ENCODE peak calls at places on chromosomes 16 and 17, in four cellular contexts. One of them, this sample, is unnamed.
A peak's percentile ranks its signal among the peaks of the same experiment; 100 is the strongest.

GRCh38 chr16:53266156-53266555 is 168.1 kb upstream of the RBL2 start:
- DNase-seq in SK-N-SH: no peak
- DNase-seq in H1: no peak
- DNase-seq in K562: no peak
- DNase-seq in this sample: no peak

GRCh38 chr17:4329838-4330237 is 36.6 kb downstream of the UBE2G1 start:
- DNase-seq in SK-N-SH: no peak
- DNase-seq in H1: no peak
- DNase-seq in K562: no peak
- DNase-seq in this sample: no peak

GRCh38 chr17:63480826-63481487 is 4.1 kb downstream of the ACE start:
- DNase-seq in SK-N-SH: peak; percentile 75
- DNase-seq in H1: no peak
- DNase-seq in K562: no peak
- DNase-seq in this sample: no peak

GRCh38 chr16:76653390-76654026 is 376.3 kb downstream of the CNTNAP4 start:
- DNase-seq in SK-N-SH: peak; percentile 39
- DNase-seq in H1: no peak
- DNase-seq in K562: peak; percentile 16
- DNase-seq in this sample: no peak

GRCh38 chr16:87391950-87392822 is at the start of gene MAP1LC3B:
- DNase-seq in SK-N-SH: peak; percentile 98
- DNase-seq in H1: peak; percentile 99
- DNase-seq in K562: peak; percentile 92
- DNase-seq in this sample: peak; percentile 97

GRCh38 chr17:29146369-29146972 is 33.7 kb downstream of the MYO18A start:
- DNase-seq in SK-N-SH: no peak
- DNase-seq in H1: no peak
- DNase-seq in K562: no peak
- DNase-seq in this sample: no peak

GRCh38 chr17:7932949-7933348 is 943 bp downstream of the CNTROB start:
- DNase-seq in SK-N-SH: no peak
- DNase-seq in H1: peak; percentile 46
- DNase-seq in K562: peak; percentile 69
- DNase-seq in this sample: peak; percentile 26

GRCh38 chr17:78745407-78746088 is 36.5 kb downstream of the CYTH1 start:
- DNase-seq in SK-N-SH: no peak
- DNase-seq in H1: no peak
- DNase-seq in K562: no peak
- DNase-seq in this sample: peak; percentile 28

GRCh38 chr17:48541036-48541573 is 3.8 kb downstream of the HOXB2 start:
- DNase-seq in SK-N-SH: no peak
- DNase-seq in H1: no peak
- DNase-seq in K562: no peak
- DNase-seq in this sample: no peak

GRCh38 chr16:11583889-11584565 is 2.7 kb downstream of the LITAF start:
- DNase-seq in SK-N-SH: no peak
- DNase-seq in H1: no peak
- DNase-seq in K562: no peak
- DNase-seq in this sample: no peak

GRCh38 chr17:74558882-74559519 is 8.3 kb downstream of the CD300H start:
- DNase-seq in SK-N-SH: no peak
- DNase-seq in H1: no peak
- DNase-seq in K562: no peak
- DNase-seq in this sample: no peak

GRCh38 chr17:79041041-79041570 is 17.1 kb downstream of the C1QTNF1 start:
- DNase-seq in SK-N-SH: no peak
- DNase-seq in H1: no peak
- DNase-seq in K562: no peak
- DNase-seq in this sample: no peak

GRCh38 chr17:65360961-65361552 is 200.4 kb downstream of the AXIN2 start:
- DNase-seq in SK-N-SH: no peak
- DNase-seq in H1: no peak
- DNase-seq in K562: no peak
- DNase-seq in this sample: no peak

GRCh38 chr17:58330997-58331814 is 2.6 kb upstream of the TSPOAP1 start:
- DNase-seq in SK-N-SH: peak; percentile 20
- DNase-seq in H1: no peak
- DNase-seq in K562: peak; percentile 69
- DNase-seq in this sample: peak; percentile 12

GRCh38 chr16:51565149-51565548 is 414.1 kb upstream of the SALL1 start:
- DNase-seq in SK-N-SH: no peak
- DNase-seq in H1: no peak
- DNase-seq in K562: no peak
- DNase-seq in this sample: no peak

GRCh38 chr16:80273635-80274538 is 266.9 kb upstream of the DYNLRB2 start:
- DNase-seq in SK-N-SH: no peak
- DNase-seq in H1: no peak
- DNase-seq in K562: no peak
- DNase-seq in this sample: no peak

GRCh38 chr16:55444754-55445485 is 34.1 kb upstream of the MMP2 start:
- DNase-seq in SK-N-SH: no peak
- DNase-seq in H1: no peak
- DNase-seq in K562: no peak
- DNase-seq in this sample: no peak

GRCh38 chr17:49021095-49021767 is 24.0 kb downstream of the IGF2BP1 start:
- DNase-seq in SK-N-SH: no peak
- DNase-seq in H1: peak; percentile 54
- DNase-seq in K562: no peak
- DNase-seq in this sample: no peak

GRCh38 chr17:28613916-28614315 is at the start of gene RSKR:
- DNase-seq in SK-N-SH: no peak
- DNase-seq in H1: no peak
- DNase-seq in K562: no peak
- DNase-seq in this sample: no peak

GRCh38 chr16:1810106-1810505 is 16.5 kb downstream of the HAGH start:
- DNase-seq in SK-N-SH: no peak
- DNase-seq in H1: no peak
- DNase-seq in K562: no peak
- DNase-seq in this sample: no peak

GRCh38 chr17:79706931-79707382 is 23.8 kb upstream of the ENPP7 start:
- DNase-seq in SK-N-SH: no peak
- DNase-seq in H1: no peak
- DNase-seq in K562: no peak
- DNase-seq in this sample: no peak

GRCh38 chr16:85461814-85462404 is 151.2 kb upstream of the GSE1 start:
- DNase-seq in SK-N-SH: peak; percentile 80
- DNase-seq in H1: peak; percentile 76
- DNase-seq in K562: peak; percentile 69
- DNase-seq in this sample: peak; percentile 73

GRCh38 chr17:80851277-80851925 is 140.2 kb upstream of the CHMP6 start:
- DNase-seq in SK-N-SH: no peak
- DNase-seq in H1: no peak
- DNase-seq in K562: no peak
- DNase-seq in this sample: no peak

GRCh38 chr17:44069974-44070454 is 521 bp upstream of the G6PC3 start:
- DNase-seq in SK-N-SH: no peak
- DNase-seq in H1: no peak
- DNase-seq in K562: no peak
- DNase-seq in this sample: no peak

GRCh38 chr17:65243838-65244237 is 106.7 kb downstream of the RGS9 start:
- DNase-seq in SK-N-SH: no peak
- DNase-seq in H1: no peak
- DNase-seq in K562: no peak
- DNase-seq in this sample: no peak

GRCh38 chr16:87169509-87169985 is 147.6 kb downstream of the C16orf95 start:
- DNase-seq in SK-N-SH: no peak
- DNase-seq in H1: no peak
- DNase-seq in K562: no peak
- DNase-seq in this sample: no peak

GRCh38 chr16:31472559-31473203 is 729 bp downstream of the TGFB1I1 start:
- DNase-seq in SK-N-SH: peak; percentile 98
- DNase-seq in H1: peak; percentile 92
- DNase-seq in K562: peak; percentile 75
- DNase-seq in this sample: peak; percentile 93

GRCh38 chr17:11950771-11951519 is 46.3 kb downstream of the ZNF18 start:
- DNase-seq in SK-N-SH: no peak
- DNase-seq in H1: no peak
- DNase-seq in K562: peak; percentile 33
- DNase-seq in this sample: no peak

GRCh38 chr17:72311004-72311403 is 190.2 kb downstream of the SOX9 start:
- DNase-seq in SK-N-SH: no peak
- DNase-seq in H1: no peak
- DNase-seq in K562: no peak
- DNase-seq in this sample: no peak

GRCh38 chr16:29124828-29125227 is 140.0 kb downstream of the LAT start:
- DNase-seq in SK-N-SH: no peak
- DNase-seq in H1: no peak
- DNase-seq in K562: no peak
- DNase-seq in this sample: no peak

GRCh38 chr16:70432800-70433455 is 6.0 kb downstream of the ST3GAL2 start:
- DNase-seq in SK-N-SH: peak; percentile 38
- DNase-seq in H1: no peak
- DNase-seq in K562: peak; percentile 9
- DNase-seq in this sample: no peak

GRCh38 chr17:58019039-58019438 is 12.0 kb upstream of the SRSF1 start:
- DNase-seq in SK-N-SH: no peak
- DNase-seq in H1: no peak
- DNase-seq in K562: no peak
- DNase-seq in this sample: no peak

GRCh38 chr17:2634361-2634960 is 41.0 kb downstream of the PAFAH1B1 start:
- DNase-seq in SK-N-SH: no peak
- DNase-seq in H1: no peak
- DNase-seq in K562: no peak
- DNase-seq in this sample: no peak

GRCh38 chr17:76709077-76709950 is 1.5 kb downstream of the MXRA7 start:
- DNase-seq in SK-N-SH: peak; percentile 82
- DNase-seq in H1: peak; percentile 56
- DNase-seq in K562: no peak
- DNase-seq in this sample: no peak

GRCh38 chr17:29059281-29059680 is 16.3 kb downstream of the PIPOX start:
- DNase-seq in SK-N-SH: no peak
- DNase-seq in H1: no peak
- DNase-seq in K562: no peak
- DNase-seq in this sample: no peak

GRCh38 chr17:45248132-45248936 is 13.6 kb downstream of the SPATA32 start:
- DNase-seq in SK-N-SH: no peak
- DNase-seq in H1: no peak
- DNase-seq in K562: peak; percentile 85
- DNase-seq in this sample: peak; percentile 68

GRCh38 chr17:1034652-1035210 is 37.8 kb downstream of the TIMM22 start:
- DNase-seq in SK-N-SH: no peak
- DNase-seq in H1: no peak
- DNase-seq in K562: no peak
- DNase-seq in this sample: no peak

DNA sequence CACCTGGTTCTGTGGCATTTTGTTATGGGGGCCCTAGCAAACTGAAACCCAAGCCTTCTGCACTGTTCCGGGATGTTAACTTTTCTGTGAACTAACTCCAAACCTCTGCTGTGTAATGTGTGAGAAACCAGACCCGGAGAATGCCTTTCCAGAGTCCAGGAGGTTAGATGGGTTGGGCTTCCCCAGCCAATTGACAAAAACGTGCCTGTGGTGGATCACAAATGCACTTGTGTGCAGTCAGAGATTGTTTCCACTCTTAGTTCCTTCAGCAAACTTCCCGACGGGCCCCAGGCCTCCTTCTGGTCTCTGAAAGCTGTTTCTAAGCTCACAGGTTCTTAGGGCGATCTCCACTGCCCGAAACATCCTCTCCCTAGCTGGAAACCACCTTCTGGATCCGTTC is 13.7 kb upstream of the GGA2 start:
- DNase-seq in SK-N-SH: no peak
- DNase-seq in H1: no peak
- DNase-seq in K562: no peak
- DNase-seq in this sample: no peak
- TF ChIP-seq TEAD4 in SK-N-SH: no peak
- TF ChIP-seq TEAD4 in H1: no peak
- TF ChIP-seq TEAD4 in K562: no peak
- TF ChIP-seq TEAD4 in this sample: no peak

GRCh38 chr17:50201226-50201854 is at the start of gene COL1A1:
- DNase-seq in SK-N-SH: peak; percentile 54
- DNase-seq in H1: peak; percentile 76
- DNase-seq in K562: no peak
- DNase-seq in this sample: peak; percentile 47
- TF ChIP-seq TEAD4 in SK-N-SH: peak; percentile 47
- TF ChIP-seq TEAD4 in H1: no peak
- TF ChIP-seq TEAD4 in K562: no peak
- TF ChIP-seq TEAD4 in this sample: no peak

GRCh38 chr16:72752004-72752695 is 295.8 kb downstream of the ZFHX3 start:
- DNase-seq in SK-N-SH: no peak
- DNase-seq in H1: no peak
- DNase-seq in K562: no peak
- DNase-seq in this sample: no peak

GRCh38 chr16:72753883-72754282 is 294.0 kb downstream of the ZFHX3 start:
- DNase-seq in SK-N-SH: no peak
- DNase-seq in H1: no peak
- DNase-seq in K562: no peak
- DNase-seq in this sample: no peak

GRCh38 chr16:72744064-72744793 is 303.7 kb downstream of the ZFHX3 start:
- DNase-seq in SK-N-SH: peak; percentile 33
- DNase-seq in H1: no peak
- DNase-seq in K562: no peak
- DNase-seq in this sample: no peak

GRCh38 chr16:72743011-72743761 is 304.7 kb downstream of the ZFHX3 start:
- DNase-seq in SK-N-SH: no peak
- DNase-seq in H1: no peak
- DNase-seq in K562: no peak
- DNase-seq in this sample: no peak

GRCh38 chr16:72749091-72749490 is 298.8 kb downstream of the ZFHX3 start:
- DNase-seq in SK-N-SH: no peak
- DNase-seq in H1: no peak
- DNase-seq in K562: no peak
- DNase-seq in this sample: no peak
- TF ChIP-seq TEAD4 in SK-N-SH: no peak
- TF ChIP-seq TEAD4 in H1: no peak
- TF ChIP-seq TEAD4 in K562: no peak
- TF ChIP-seq TEAD4 in this sample: no peak

GRCh38 chr17:16878547-16879100 is 93.3 kb downstream of the TNFRSF13B start:
- DNase-seq in SK-N-SH: no peak
- DNase-seq in H1: no peak
- DNase-seq in K562: no peak
- DNase-seq in this sample: no peak
- TF ChIP-seq TEAD4 in SK-N-SH: no peak
- TF ChIP-seq TEAD4 in H1: no peak
- TF ChIP-seq TEAD4 in K562: no peak
- TF ChIP-seq TEAD4 in this sample: no peak

GRCh38 chr16:5706206-5706605 is 608.6 kb upstream of the EEF2KMT start:
- DNase-seq in SK-N-SH: no peak
- DNase-seq in H1: no peak
- DNase-seq in K562: no peak
- DNase-seq in this sample: no peak

DNA sequence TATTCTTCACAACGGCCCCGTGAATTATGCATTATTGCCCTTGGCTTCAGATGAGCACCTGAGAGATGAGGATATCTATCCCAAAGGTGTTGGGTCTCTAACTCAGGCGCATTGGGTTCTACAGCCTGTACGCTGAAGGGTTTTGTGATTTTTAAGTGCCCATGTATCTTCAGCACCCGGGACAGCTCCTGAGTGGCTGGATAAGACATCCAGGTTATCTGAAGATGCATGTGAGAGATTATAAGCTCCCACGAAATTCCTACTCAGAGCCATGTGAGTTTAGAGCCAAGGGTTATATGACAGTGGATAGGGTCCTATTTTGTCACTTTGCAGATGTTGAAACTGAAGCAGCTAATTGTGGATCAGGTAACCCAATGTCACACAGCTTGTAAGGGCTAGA is 612.3 kb upstream of the EEF2KMT start:
- DNase-seq in SK-N-SH: no peak
- DNase-seq in H1: peak; percentile 72
- DNase-seq in K562: no peak
- DNase-seq in this sample: no peak
- TF ChIP-seq TEAD4 in SK-N-SH: no peak
- TF ChIP-seq TEAD4 in H1: no peak
- TF ChIP-seq TEAD4 in K562: no peak
- TF ChIP-seq TEAD4 in this sample: no peak